ENCODE peak calls at places on chromosomes 2 and 18, in five cellular contexts. S, X, J, Q and N are unnamed samples.

GRCh38 chr2:55490554-55490953 is 29.0 kb upstream of the CFAP36 start:
- DNase-seq in S (no peak), X (no peak), J (peak; percentile 15), Q (peak; percentile 58), N (peak; percentile 74)

GRCh38 chr2:101872480-101872879 is 119.3 kb upstream of the IL1R2 start:
- DNase-seq in S (no peak), X (no peak), J (no peak), Q (no peak), N (no peak)

GRCh38 chr2:217527586-217528202 is 475.1 kb downstream of the TNS1 start:
- DNase-seq in S (no peak), X (no peak), J (no peak), Q (peak; percentile 48), N (no peak)

GRCh38 chr2:83784920-83785319 is 674.2 kb downstream of the SUCLG1 start:
- DNase-seq in S (no peak), X (no peak), J (no peak), Q (no peak), N (no peak)

GRCh38 chr2:163551974-163552373 is 183.8 kb downstream of the FIGN start:
- DNase-seq in S (no peak), X (no peak), J (no peak), Q (peak; percentile 54), N (no peak)

GRCh38 chr18:36828157-36828629 is 609 bp downstream of the TPGS2 start:
- DNase-seq in S (no peak), X (peak; percentile 12), J (peak; percentile 28), Q (peak; percentile 67), N (peak; percentile 60)

GRCh38 chr18:63981719-63982118 is 11.8 kb downstream of the SERPINB8 start:
- DNase-seq in S (no peak), X (no peak), J (no peak), Q (no peak), N (no peak)

GRCh38 chr2:96240341-96241038 is 25.3 kb downstream of the TMEM127 start:
- DNase-seq in S (no peak), X (no peak), J (no peak), Q (no peak), N (peak; percentile 31)

GRCh38 chr2:104321800-104322164 is 532.1 kb upstream of the POU3F3 start:
- DNase-seq in S (no peak), X (no peak), J (no peak), Q (no peak), N (no peak)

GRCh38 chr2:137951606-137952005 is 12.7 kb upstream of the HNMT start:
- DNase-seq in S (no peak), X (no peak), J (no peak), Q (no peak), N (no peak)